ENCODE peak calls at places on chromosome 7, in eight cellular contexts. One of them, this sample, is unnamed.

GRCh38 chr7:43141091-43141490 is 28.6 kb downstream of the HECW1 start:
- DNase-seq in fibroblast of the aortic adventitia: no peak
- DNase-seq in coronary artery: no peak
- DNase-seq in NB4: no peak
- DNase-seq in heart left ventricle: no peak
- DNase-seq in AG09309: no peak
- DNase-seq in sigmoid colon: no peak
- DNase-seq in bronchial epithelial cell: no peak
- DNase-seq in this sample: no peak

GRCh38 chr7:3244241-3244814 is 56.7 kb upstream of the SDK1 start:
- DNase-seq in fibroblast of the aortic adventitia: peak; percentile 73
- DNase-seq in coronary artery: no peak
- DNase-seq in NB4: no peak
- DNase-seq in heart left ventricle: no peak
- DNase-seq in AG09309: no peak
- DNase-seq in sigmoid colon: no peak
- DNase-seq in bronchial epithelial cell: peak; percentile 91
- DNase-seq in this sample: no peak

GRCh38 chr7:106218546-106218945 is 66.2 kb downstream of the NAMPT start:
- DNase-seq in fibroblast of the aortic adventitia: peak; percentile 28
- DNase-seq in coronary artery: no peak
- DNase-seq in NB4: no peak
- DNase-seq in heart left ventricle: peak; percentile 44
- DNase-seq in AG09309: no peak
- DNase-seq in sigmoid colon: no peak
- DNase-seq in bronchial epithelial cell: no peak
- DNase-seq in this sample: no peak

GRCh38 chr7:108973075-108973474 is 403.4 kb downstream of the DNAJB9 start:
- DNase-seq in fibroblast of the aortic adventitia: no peak
- DNase-seq in coronary artery: no peak
- DNase-seq in NB4: peak; percentile 24
- DNase-seq in heart left ventricle: no peak
- DNase-seq in AG09309: no peak
- DNase-seq in sigmoid colon: no peak
- DNase-seq in bronchial epithelial cell: peak; percentile 20
- DNase-seq in this sample: no peak

GRCh38 chr7:140229591-140230516 is 53.1 kb upstream of the KDM7A start:
- DNase-seq in fibroblast of the aortic adventitia: no peak
- DNase-seq in coronary artery: no peak
- DNase-seq in NB4: no peak
- DNase-seq in heart left ventricle: peak; percentile 40
- DNase-seq in AG09309: no peak
- DNase-seq in sigmoid colon: no peak
- DNase-seq in bronchial epithelial cell: no peak
- DNase-seq in this sample: no peak

GRCh38 chr7:142357953-142358520 is 100.2 kb upstream of the PRSS58 start:
- DNase-seq in fibroblast of the aortic adventitia: peak; percentile 84
- DNase-seq in coronary artery: no peak
- DNase-seq in NB4: peak; percentile 84
- DNase-seq in heart left ventricle: no peak
- DNase-seq in AG09309: peak; percentile 47
- DNase-seq in sigmoid colon: no peak
- DNase-seq in bronchial epithelial cell: peak; percentile 72
- DNase-seq in this sample: peak; percentile 82

GRCh38 chr7:54545241-54545563 is 3.0 kb downstream of the VSTM2A start:
- DNase-seq in fibroblast of the aortic adventitia: no peak
- DNase-seq in coronary artery: no peak
- DNase-seq in NB4: no peak
- DNase-seq in heart left ventricle: no peak
- DNase-seq in AG09309: no peak
- DNase-seq in sigmoid colon: no peak
- DNase-seq in bronchial epithelial cell: no peak
- DNase-seq in this sample: no peak

GRCh38 chr7:2117681-2118045 is 115.1 kb downstream of the MAD1L1 start:
- DNase-seq in fibroblast of the aortic adventitia: no peak
- DNase-seq in coronary artery: no peak
- DNase-seq in NB4: no peak
- DNase-seq in heart left ventricle: no peak
- DNase-seq in AG09309: no peak
- DNase-seq in sigmoid colon: no peak
- DNase-seq in bronchial epithelial cell: no peak
- DNase-seq in this sample: no peak

DNA sequence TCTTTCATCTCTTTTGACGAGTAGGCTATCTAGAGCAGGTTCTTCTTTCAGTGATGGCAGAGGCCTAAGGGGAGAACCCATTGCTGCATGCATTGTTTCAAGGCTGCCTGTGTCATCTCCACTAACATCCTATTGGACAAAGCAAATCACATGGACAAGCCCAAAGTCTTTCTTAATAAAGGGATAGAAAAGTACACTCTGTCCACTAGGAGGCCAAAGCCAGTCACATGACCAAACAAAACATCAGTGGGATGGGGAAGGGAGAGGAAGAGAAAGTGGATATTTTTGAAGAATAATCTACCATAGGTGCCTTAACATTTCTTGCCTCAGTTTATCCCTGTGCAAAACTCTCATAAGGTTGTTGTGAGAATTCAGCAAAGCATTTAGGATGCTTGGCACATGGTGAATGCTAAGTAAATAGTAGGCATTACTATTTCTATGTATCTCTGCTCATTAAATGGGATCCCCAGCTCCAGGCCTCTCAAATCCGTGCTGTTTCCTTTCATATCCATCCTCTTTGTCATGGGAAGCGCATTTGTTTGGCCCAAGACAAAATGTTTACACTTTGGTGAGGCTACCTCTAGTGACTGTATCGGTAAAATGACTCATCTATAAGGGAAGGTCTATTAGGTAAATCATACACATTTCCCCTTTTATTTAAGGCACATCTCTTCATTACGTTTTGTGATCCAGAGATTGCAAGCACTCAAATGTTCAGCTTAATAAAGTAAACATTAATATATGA is 16.7 kb upstream of the CADPS2 start:
- DNase-seq in fibroblast of the aortic adventitia: peak; percentile 4
- DNase-seq in coronary artery: no peak
- DNase-seq in NB4: peak; percentile 10
- DNase-seq in heart left ventricle: no peak
- DNase-seq in AG09309: no peak
- DNase-seq in sigmoid colon: no peak
- DNase-seq in bronchial epithelial cell: no peak
- DNase-seq in this sample: peak; percentile 1
- TF ChIP-seq CTCF in fibroblast of the aortic adventitia: peak; percentile 13
- TF ChIP-seq CTCF in coronary artery: no peak
- TF ChIP-seq CTCF in NB4: no peak
- TF ChIP-seq CTCF in heart left ventricle: no peak
- TF ChIP-seq CTCF in AG09309: no peak
- TF ChIP-seq CTCF in sigmoid colon: no peak
- TF ChIP-seq CTCF in bronchial epithelial cell: no peak
- TF ChIP-seq CTCF in this sample: peak; percentile 19

GRCh38 chr7:23249486-23249885 is 2.9 kb downstream of the GPNMB start:
- DNase-seq in fibroblast of the aortic adventitia: peak; percentile 15
- DNase-seq in coronary artery: no peak
- DNase-seq in NB4: no peak
- DNase-seq in heart left ventricle: no peak
- DNase-seq in AG09309: no peak
- DNase-seq in sigmoid colon: no peak
- DNase-seq in bronchial epithelial cell: no peak
- DNase-seq in this sample: no peak

GRCh38 chr7:23246540-23246939 is at the start of gene GPNMB:
- DNase-seq in fibroblast of the aortic adventitia: peak; percentile 97
- DNase-seq in coronary artery: no peak
- DNase-seq in NB4: no peak
- DNase-seq in heart left ventricle: peak; percentile 30
- DNase-seq in AG09309: peak; percentile 89
- DNase-seq in sigmoid colon: peak; percentile 76
- DNase-seq in bronchial epithelial cell: peak; percentile 83
- DNase-seq in this sample: peak; percentile 98

GRCh38 chr7:23247101-23247601 is 576 bp downstream of the GPNMB start:
- DNase-seq in fibroblast of the aortic adventitia: no peak
- DNase-seq in coronary artery: no peak
- DNase-seq in NB4: no peak
- DNase-seq in heart left ventricle: no peak
- DNase-seq in AG09309: no peak
- DNase-seq in sigmoid colon: no peak
- DNase-seq in bronchial epithelial cell: no peak
- DNase-seq in this sample: no peak

GRCh38 chr7:23244335-23244635 is 2.3 kb upstream of the GPNMB start:
- DNase-seq in fibroblast of the aortic adventitia: no peak
- DNase-seq in coronary artery: no peak
- DNase-seq in NB4: no peak
- DNase-seq in heart left ventricle: no peak
- DNase-seq in AG09309: no peak
- DNase-seq in sigmoid colon: no peak
- DNase-seq in bronchial epithelial cell: no peak
- DNase-seq in this sample: no peak

DNA sequence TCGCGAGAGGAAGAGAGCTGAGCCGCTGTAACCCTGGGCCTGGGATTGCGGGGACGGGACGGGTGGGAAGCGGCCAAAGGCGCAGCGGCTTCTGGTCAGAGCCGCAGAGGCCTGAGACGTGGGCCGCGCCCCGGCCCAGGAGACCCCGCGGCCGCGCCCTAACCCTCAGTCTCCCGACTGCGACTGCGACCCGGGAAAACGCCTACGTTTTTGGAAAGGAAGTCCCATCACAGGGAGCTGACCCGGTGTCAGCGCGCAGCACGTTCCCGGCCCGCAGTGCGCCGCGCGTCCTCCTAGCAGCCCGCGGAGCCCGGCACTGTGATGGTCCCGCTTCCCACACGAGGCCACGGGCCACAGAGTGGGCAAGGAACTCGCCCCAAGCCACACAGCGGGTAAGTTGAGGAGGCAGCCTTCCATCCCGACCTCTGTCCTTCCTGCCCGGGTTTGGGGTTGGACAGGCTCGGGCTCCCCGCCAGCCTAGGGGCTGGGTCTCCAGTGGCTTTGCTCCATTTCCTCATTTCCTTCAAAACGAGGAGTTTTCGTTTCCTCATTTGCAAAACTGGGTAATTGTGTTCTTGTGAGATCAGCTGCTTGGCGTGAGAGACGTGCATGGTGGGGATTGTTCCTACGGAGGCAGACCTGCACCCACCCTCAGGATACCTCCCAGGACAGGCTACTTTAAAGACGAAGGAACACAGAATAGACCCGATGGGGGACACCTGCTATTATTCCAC is 1.2 kb downstream of the GPNMB start:
- DNase-seq in fibroblast of the aortic adventitia: peak; percentile 38
- DNase-seq in coronary artery: peak; percentile 78
- DNase-seq in NB4: peak; percentile 81
- DNase-seq in heart left ventricle: peak; percentile 52
- DNase-seq in AG09309: no peak
- DNase-seq in sigmoid colon: peak; percentile 68
- DNase-seq in bronchial epithelial cell: no peak
- DNase-seq in this sample: peak; percentile 34
- H3K4me3 ChIP-seq in fibroblast of the aortic adventitia: peak overlapping the region; percentile 81
- H3K4me3 ChIP-seq in coronary artery: peak overlapping the region; percentile 72
- H3K4me3 ChIP-seq in NB4: peak overlapping the region; percentile 54
- H3K4me3 ChIP-seq in heart left ventricle: peak overlapping the region; percentile 56
- H3K4me3 ChIP-seq in AG09309: peak overlapping the region; percentile 63
- H3K4me3 ChIP-seq in sigmoid colon: peak overlapping the region; percentile 49
- H3K4me3 ChIP-seq in bronchial epithelial cell: peak overlapping the region; percentile 25
- H3K4me3 ChIP-seq in this sample: peak overlapping the region; percentile 67

GRCh38 chr7:157141525-157142060 is 2.9 kb downstream of the UBE3C start:
- DNase-seq in fibroblast of the aortic adventitia: no peak
- DNase-seq in coronary artery: no peak
- DNase-seq in NB4: no peak
- DNase-seq in heart left ventricle: no peak
- DNase-seq in AG09309: no peak
- DNase-seq in sigmoid colon: no peak
- DNase-seq in bronchial epithelial cell: no peak
- DNase-seq in this sample: no peak

GRCh38 chr7:157138424-157139141 is at the start of gene UBE3C:
- DNase-seq in fibroblast of the aortic adventitia: peak; percentile 84
- DNase-seq in coronary artery: peak; percentile 88
- DNase-seq in NB4: peak; percentile 98
- DNase-seq in heart left ventricle: peak; percentile 92
- DNase-seq in AG09309: peak; percentile 46
- DNase-seq in sigmoid colon: peak; percentile 93
- DNase-seq in bronchial epithelial cell: peak; percentile 70
- DNase-seq in this sample: peak; percentile 94

GRCh38 chr7:157140118-157140905 is 1.6 kb downstream of the UBE3C start:
- DNase-seq in fibroblast of the aortic adventitia: no peak
- DNase-seq in coronary artery: no peak
- DNase-seq in NB4: peak; percentile 77
- DNase-seq in heart left ventricle: no peak
- DNase-seq in AG09309: no peak
- DNase-seq in sigmoid colon: no peak
- DNase-seq in bronchial epithelial cell: no peak
- DNase-seq in this sample: no peak

GRCh38 chr7:157138101-157138423 is 664 bp upstream of the UBE3C start:
- DNase-seq in fibroblast of the aortic adventitia: peak; percentile 8
- DNase-seq in coronary artery: no peak
- DNase-seq in NB4: no peak
- DNase-seq in heart left ventricle: no peak
- DNase-seq in AG09309: no peak
- DNase-seq in sigmoid colon: no peak
- DNase-seq in bronchial epithelial cell: peak; percentile 36
- DNase-seq in this sample: no peak

GRCh38 chr7:157139142-157140117 is 704 bp downstream of the UBE3C start:
- DNase-seq in fibroblast of the aortic adventitia: peak; percentile 12
- DNase-seq in coronary artery: no peak
- DNase-seq in NB4: no peak
- DNase-seq in heart left ventricle: peak; percentile 45
- DNase-seq in AG09309: no peak
- DNase-seq in sigmoid colon: peak; percentile 76
- DNase-seq in bronchial epithelial cell: peak; percentile 39
- DNase-seq in this sample: peak; percentile 43
- TF ChIP-seq CTCF in fibroblast of the aortic adventitia: no peak
- TF ChIP-seq CTCF in coronary artery: no peak
- TF ChIP-seq CTCF in NB4: no peak
- TF ChIP-seq CTCF in heart left ventricle: no peak
- TF ChIP-seq CTCF in AG09309: no peak
- TF ChIP-seq CTCF in sigmoid colon: no peak
- TF ChIP-seq CTCF in bronchial epithelial cell: no peak
- TF ChIP-seq CTCF in this sample: no peak

GRCh38 chr7:20440472-20441105 is 109.9 kb downstream of the ITGB8 start:
- DNase-seq in fibroblast of the aortic adventitia: peak; percentile 32
- DNase-seq in coronary artery: no peak
- DNase-seq in NB4: peak; percentile 66
- DNase-seq in heart left ventricle: no peak
- DNase-seq in AG09309: no peak
- DNase-seq in sigmoid colon: no peak
- DNase-seq in bronchial epithelial cell: peak; percentile 38
- DNase-seq in this sample: peak; percentile 21

GRCh38 chr7:20439786-20440185 is 109.1 kb downstream of the ITGB8 start:
- DNase-seq in fibroblast of the aortic adventitia: no peak
- DNase-seq in coronary artery: no peak
- DNase-seq in NB4: no peak
- DNase-seq in heart left ventricle: no peak
- DNase-seq in AG09309: no peak
- DNase-seq in sigmoid colon: no peak
- DNase-seq in bronchial epithelial cell: no peak
- DNase-seq in this sample: no peak

GRCh38 chr7:20439384-20439783 is 108.7 kb downstream of the ITGB8 start:
- DNase-seq in fibroblast of the aortic adventitia: no peak
- DNase-seq in coronary artery: no peak
- DNase-seq in NB4: no peak
- DNase-seq in heart left ventricle: no peak
- DNase-seq in AG09309: no peak
- DNase-seq in sigmoid colon: no peak
- DNase-seq in bronchial epithelial cell: no peak
- DNase-seq in this sample: no peak

GRCh38 chr7:20438248-20438647 is 107.5 kb downstream of the ITGB8 start:
- DNase-seq in fibroblast of the aortic adventitia: no peak
- DNase-seq in coronary artery: no peak
- DNase-seq in NB4: no peak
- DNase-seq in heart left ventricle: no peak
- DNase-seq in AG09309: no peak
- DNase-seq in sigmoid colon: no peak
- DNase-seq in bronchial epithelial cell: no peak
- DNase-seq in this sample: no peak

GRCh38 chr7:20438665-20439376 is 108.1 kb downstream of the ITGB8 start:
- DNase-seq in fibroblast of the aortic adventitia: no peak
- DNase-seq in coronary artery: no peak
- DNase-seq in NB4: peak; percentile 24
- DNase-seq in heart left ventricle: no peak
- DNase-seq in AG09309: peak; percentile 35
- DNase-seq in sigmoid colon: no peak
- DNase-seq in bronchial epithelial cell: no peak
- DNase-seq in this sample: no peak
- H3K4me3 ChIP-seq in fibroblast of the aortic adventitia: no peak overlapping the region
- H3K4me3 ChIP-seq in coronary artery: no peak overlapping the region
- H3K4me3 ChIP-seq in NB4: no peak overlapping the region
- H3K4me3 ChIP-seq in heart left ventricle: no peak overlapping the region
- H3K4me3 ChIP-seq in AG09309: no peak overlapping the region
- H3K4me3 ChIP-seq in sigmoid colon: no peak overlapping the region
- H3K4me3 ChIP-seq in bronchial epithelial cell: no peak overlapping the region
- H3K4me3 ChIP-seq in this sample: no peak overlapping the region